ENCODE peak calls at places on chromosomes 1 and 21, in five cellular contexts. N, O, X, D and A are unnamed samples.

GRCh38 chr1:46806196-46807020 is 7.6 kb downstream of the CYP4B1 start:
- DNase-seq in N (peak), O (peak), X (peak), D (no peak), A (no peak)

GRCh38 chr1:101290922-101291561 is 54.2 kb downstream of the S1PR1 start:
- DNase-seq in N (no peak), O (no peak), X (no peak), D (no peak), A (no peak)

GRCh38 chr1:921011-921837 is 2.5 kb upstream of the SAMD11 start:
- DNase-seq in N (peak), O (peak), X (no peak), D (peak), A (peak)

GRCh38 chr1:245500546-245500945 is 345.8 kb downstream of the KIF26B start:
- DNase-seq in N (peak), O (no peak), X (no peak), D (peak), A (no peak)

GRCh38 chr1:202276081-202276715 is 65.5 kb downstream of the UBE2T start:
- DNase-seq in N (no peak), O (no peak), X (no peak), D (no peak), A (no peak)

GRCh38 chr1:226304291-226304955 is 4.5 kb downstream of the LIN9 start:
- DNase-seq in N (no peak), O (no peak), X (no peak), D (no peak), A (no peak)

GRCh38 chr1:177830531-177830930 is 139.3 kb downstream of the SEC16B start:
- DNase-seq in N (no peak), O (no peak), X (no peak), D (no peak), A (no peak)

GRCh38 chr1:156004843-156005593 is 15.7 kb downstream of the SSR2 start:
- DNase-seq in N (peak), O (no peak), X (no peak), D (no peak), A (no peak)

GRCh38 chr1:232890340-232890953 is 60.0 kb upstream of the NTPCR start:
- DNase-seq in N (peak), O (no peak), X (no peak), D (no peak), A (no peak)

GRCh38 chr1:241096982-241097381 is 260.0 kb downstream of the RGS7 start:
- DNase-seq in N (no peak), O (no peak), X (no peak), D (no peak), A (peak)

GRCh38 chr1:41658444-41659158 is 174.1 kb upstream of the EDN2 start:
- DNase-seq in N (no peak), O (no peak), X (no peak), D (no peak), A (peak)

GRCh38 chr1:21779613-21780521 is 3.1 kb downstream of the USP48 start:
- DNase-seq in N (no peak), O (no peak), X (no peak), D (no peak), A (no peak)

GRCh38 chr21:33537212-33537611 is 4.7 kb downstream of the GART start:
- DNase-seq in N (no peak), O (no peak), X (no peak), D (no peak), A (no peak)

GRCh38 chr1:226424228-226425003 is 16.5 kb upstream of the PARP1 start:
- DNase-seq in N (peak), O (peak), X (no peak), D (peak), A (peak)

GRCh38 chr21:24375201-24375600 is 1232.1 kb downstream of the MRPL39 start:
- DNase-seq in N (no peak), O (no peak), X (no peak), D (no peak), A (no peak)

GRCh38 chr21:35222541-35222941 is 173.4 kb upstream of the RUNX1 start:
- DNase-seq in N (peak), O (no peak), X (no peak), D (no peak), A (no peak)

GRCh38 chr21:33109574-33110339 is 39.8 kb downstream of the OLIG1 start:
- DNase-seq in N (no peak), O (peak), X (no peak), D (no peak), A (peak)

GRCh38 chr1:239543873-239544272 is 157.5 kb downstream of the CHRM3 start:
- DNase-seq in N (no peak), O (no peak), X (no peak), D (no peak), A (no peak)

GRCh38 chr1:20344738-20345137 is 54.1 kb downstream of the VWA5B1 start:
- DNase-seq in N (no peak), O (no peak), X (no peak), D (no peak), A (no peak)

GRCh38 chr1:66445492-66446181 is 88.3 kb upstream of the SGIP1 start:
- DNase-seq in N (no peak), O (no peak), X (no peak), D (no peak), A (peak)

GRCh38 chr1:228163004-228163753 is 2.4 kb upstream of the IBA57 start:
- DNase-seq in N (peak), O (peak), X (peak), D (no peak), A (no peak)

GRCh38 chr1:115643219-115643618 is 1.4 kb downstream of the VANGL1 start:
- DNase-seq in N (no peak), O (no peak), X (no peak), D (no peak), A (no peak)

GRCh38 chr21:35517848-35518247 is 468.7 kb upstream of the RUNX1 start:
- DNase-seq in N (no peak), O (no peak), X (no peak), D (no peak), A (no peak)

GRCh38 chr1:223207293-223208066 is 64.4 kb upstream of the TLR5 start:
- DNase-seq in N (peak), O (no peak), X (no peak), D (no peak), A (no peak)

GRCh38 chr21:46084709-46085108 is 13.2 kb upstream of the COL6A2 start:
- DNase-seq in N (no peak), O (no peak), X (peak), D (no peak), A (no peak)

GRCh38 chr1:212225416-212225815 is 59.8 kb upstream of the PPP2R5A start:
- DNase-seq in N (no peak), O (no peak), X (no peak), D (peak), A (no peak)

GRCh38 chr1:54327386-54328116 is 78.6 kb downstream of the SSBP3 start:
- DNase-seq in N (peak), O (no peak), X (no peak), D (peak), A (no peak)

DNA sequence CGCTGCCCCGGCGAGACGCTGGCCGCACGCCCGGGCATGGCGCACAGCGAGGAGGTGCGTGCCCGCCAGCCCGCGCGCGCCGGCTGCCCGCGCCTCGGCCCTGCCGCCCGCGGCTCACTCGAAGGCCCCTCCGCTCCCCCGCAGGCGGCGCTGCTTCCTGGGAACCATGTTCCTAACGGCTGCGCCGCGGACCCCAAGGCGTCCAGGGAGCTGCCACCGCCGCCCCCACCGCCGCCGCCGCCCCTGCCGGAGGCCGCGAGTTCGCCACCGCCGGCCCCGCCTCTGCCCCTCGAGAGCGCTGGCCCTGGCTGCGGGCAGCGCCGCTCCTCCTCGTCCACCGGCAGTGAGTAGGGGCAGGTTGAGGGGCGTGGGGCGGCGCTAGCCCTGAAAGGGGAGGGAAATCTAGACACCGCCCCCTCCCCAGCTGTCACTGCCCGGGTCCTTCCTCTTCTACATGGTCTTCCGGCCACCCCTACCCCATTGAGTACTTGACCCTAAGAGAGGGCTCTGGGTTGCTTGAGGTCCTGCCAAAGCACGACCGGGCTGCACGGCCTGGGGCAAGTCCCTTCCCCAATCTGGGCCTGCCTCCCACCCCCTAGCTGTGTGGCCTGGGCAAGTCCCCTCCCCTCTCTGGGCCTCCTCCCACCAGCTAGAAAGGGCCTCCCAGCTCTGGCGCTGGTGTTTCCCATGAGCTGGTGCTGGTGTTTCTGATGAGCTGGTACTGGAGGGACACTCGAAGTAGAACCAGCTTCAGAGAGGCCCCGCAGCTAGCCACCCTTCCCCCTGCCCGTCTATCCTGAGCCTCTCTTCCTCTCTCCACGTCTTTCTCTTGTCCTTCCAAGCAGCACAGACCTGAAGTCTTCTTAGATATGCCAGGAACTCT is 17.0 kb downstream of the TNFRSF25 start:
- DNase-seq in N (peak), O (peak), X (no peak), D (no peak), A (peak)
- TF ChIP-seq EZH2 in N (peak), O (no peak), X (no peak), D (peak), A (no peak)

GRCh38 chr1:43947890-43948437 is 1.2 kb downstream of the IPO13 start:
- DNase-seq in N (peak), O (no peak), X (no peak), D (no peak), A (no peak)
- H3K4me3 ChIP-seq in N (peak), O (peak), X (peak), D (peak), A (peak)

GRCh38 chr1:151720190-151720953 is 950 bp upstream of the RIIAD1 start:
- DNase-seq in N (peak), O (no peak), X (no peak), D (peak), A (no peak)
- TF ChIP-seq EZH2 in N (no peak), O (no peak), X (no peak), D (peak), A (no peak)

DNA sequence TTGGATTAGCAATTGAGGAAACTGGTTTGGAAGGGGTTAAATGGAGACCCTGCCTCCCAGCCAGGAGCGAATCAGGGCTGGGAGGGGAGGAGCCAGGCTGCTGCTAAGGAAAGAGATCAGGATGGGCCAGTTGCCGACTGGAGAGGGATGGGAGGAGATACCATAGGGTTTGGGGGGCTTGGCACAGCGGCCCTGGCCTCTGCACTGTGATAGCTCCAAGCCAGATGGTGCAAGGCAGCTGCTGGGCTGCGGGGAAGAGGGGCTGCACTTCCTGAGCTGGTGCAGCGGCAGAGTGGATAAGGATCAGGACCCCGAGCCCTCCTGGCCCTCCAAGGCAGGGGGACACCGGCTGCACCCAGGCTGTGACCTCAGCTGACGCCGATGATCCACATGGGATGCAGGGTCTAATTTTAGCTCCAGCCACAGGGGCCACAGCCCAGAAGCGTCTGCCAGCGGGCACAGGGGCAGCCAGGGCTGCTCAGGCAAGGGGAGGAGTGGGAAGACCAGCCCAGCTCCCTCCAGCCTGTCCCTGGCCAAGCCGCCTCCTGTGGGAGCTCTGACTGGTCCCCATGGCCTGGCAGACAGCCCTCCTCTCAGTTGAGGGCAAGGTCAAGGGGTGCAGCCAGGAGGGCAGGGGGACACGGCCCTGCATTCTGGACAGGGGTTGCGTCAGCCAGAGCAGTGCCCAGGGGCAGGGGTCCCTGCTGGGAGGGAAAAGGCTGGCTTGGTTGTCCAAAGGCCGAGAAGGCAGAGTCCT is at the start of gene EXTL1:
- DNase-seq in N (peak), O (no peak), X (no peak), D (peak), A (peak)
- H3K4me3 ChIP-seq in N (peak), O (no peak), X (no peak), D (no peak), A (peak)

DNA sequence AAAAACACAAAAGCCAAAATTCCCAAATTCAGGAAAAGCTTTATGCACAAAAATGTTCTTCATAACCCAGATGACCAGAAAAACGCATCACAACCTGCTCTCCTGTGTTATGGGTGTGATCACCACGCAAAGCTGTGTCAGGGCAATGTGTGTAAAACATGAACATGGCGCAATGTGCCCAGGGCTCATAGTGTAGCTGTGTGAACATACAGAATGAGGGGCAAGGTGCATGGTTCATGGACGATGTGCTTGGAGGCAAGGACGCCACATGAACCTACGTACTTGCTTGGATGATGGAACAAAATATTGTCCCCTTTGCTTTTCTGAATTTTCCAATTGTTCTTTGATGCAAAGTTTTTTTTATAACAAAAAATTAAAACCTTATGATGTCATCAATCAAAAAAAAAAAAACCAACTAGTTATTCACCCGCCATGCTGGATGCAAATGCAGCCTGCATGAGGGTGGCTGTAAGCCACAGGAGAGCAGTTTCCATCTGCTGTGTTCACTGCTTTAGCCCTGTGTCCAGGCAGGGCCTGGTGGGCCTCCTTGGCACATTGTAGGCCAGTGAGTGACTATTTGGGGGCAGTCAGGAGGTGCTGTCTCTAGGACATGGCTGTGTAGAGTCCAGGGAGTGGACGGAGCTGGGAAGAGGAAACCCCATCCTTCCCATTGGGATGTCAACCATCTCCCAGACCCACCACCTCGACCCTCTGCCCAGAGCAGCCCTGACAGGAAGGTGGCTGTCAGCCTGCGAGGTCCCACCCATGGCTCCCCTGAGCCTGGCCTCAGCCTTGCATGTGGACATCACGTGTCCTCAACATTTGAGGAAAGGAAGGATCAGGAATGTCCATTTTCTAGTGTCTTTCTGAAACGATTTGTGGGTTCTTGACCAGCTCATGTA is 13.6 kb downstream of the KRTAP10-1 start:
- DNase-seq in N (no peak), O (no peak), X (no peak), D (no peak), A (no peak)
- TF ChIP-seq EZH2 in N (no peak), O (no peak), X (no peak), D (no peak), A (no peak)

DNA sequence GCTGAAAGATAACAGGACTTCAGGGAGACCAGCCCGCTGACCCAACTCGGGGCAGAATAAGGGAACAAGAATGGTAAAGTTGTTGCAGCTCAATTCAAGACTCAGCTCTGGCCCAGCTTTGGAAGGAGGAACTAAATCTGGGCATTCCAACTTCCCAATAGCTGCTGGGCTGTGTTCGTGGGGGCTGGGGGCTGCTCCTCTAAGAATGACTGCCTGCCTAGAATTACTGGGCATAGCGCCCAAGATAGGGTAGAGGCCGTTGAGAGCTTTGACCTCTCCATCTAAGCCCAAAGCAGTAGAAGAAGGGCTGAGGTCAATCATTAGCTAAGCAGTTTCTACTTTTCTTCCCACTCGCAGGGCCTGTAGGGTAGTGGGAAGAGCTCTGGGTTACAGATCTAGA is 1.3 kb downstream of the FABP3 start:
- DNase-seq in N (no peak), O (no peak), X (no peak), D (peak), A (no peak)
- H3K4me3 ChIP-seq in N (no peak), O (no peak), X (no peak), D (no peak), A (no peak)